ENCODE peak calls at places on chromosomes 11 and 22, in seven cellular contexts. Q is GM23338, H is HepG2, X is SK-N-SH, Z is K562, I is HCT116, B is Panc1. R is an unnamed sample.

GRCh38 chr11:83918471-83918870 is 632.3 kb upstream of the CCDC90B start:
- DNase-seq in Q (no peak), H (no peak), X (no peak), Z (no peak), I (no peak), B (no peak), R (no peak)

GRCh38 chr11:122642472-122642922 is 13.0 kb upstream of the UBASH3B start:
- DNase-seq in Q (no peak), H (peak), X (no peak), Z (no peak), I (peak), B (peak), R (no peak)

GRCh38 chr11:107856981-107857517 is 1.5 kb downstream of the SLC35F2 start:
- DNase-seq in Q (no peak), H (no peak), X (no peak), Z (peak), I (peak), B (peak), R (peak)

GRCh38 chr11:104254347-104254746 is 90.4 kb upstream of the PDGFD start:
- DNase-seq in Q (peak), H (peak), X (peak), Z (peak), I (peak), B (no peak), R (no peak)

GRCh38 chr11:74442601-74443000 is 24.7 kb downstream of the KCNE3 start:
- DNase-seq in Q (no peak), H (no peak), X (no peak), Z (no peak), I (no peak), B (no peak), R (no peak)

GRCh38 chr11:131404010-131404409 is 33.6 kb downstream of the NTM start:
- DNase-seq in Q (no peak), H (no peak), X (no peak), Z (no peak), I (no peak), B (no peak), R (no peak)

GRCh38 chr22:42758929-42759629 is 38.4 kb upstream of the A4GALT start:
- DNase-seq in Q (peak), H (no peak), X (no peak), Z (no peak), I (no peak), B (no peak), R (no peak)

GRCh38 chr11:102560555-102561011 is 30.0 kb upstream of the MMP7 start:
- DNase-seq in Q (no peak), H (no peak), X (no peak), Z (no peak), I (no peak), B (no peak), R (peak)

GRCh38 chr11:126359431-126360048 is 4.1 kb downstream of the ST3GAL4 start:
- DNase-seq in Q (no peak), H (no peak), X (peak), Z (no peak), I (no peak), B (no peak), R (no peak)

GRCh38 chr22:30195245-30196140 is 51.1 kb downstream of the LIF start:
- DNase-seq in Q (no peak), H (peak), X (no peak), Z (peak), I (no peak), B (no peak), R (no peak)

GRCh38 chr11:20089796-20090653 is 70.2 kb downstream of the DBX1 start:
- DNase-seq in Q (peak), H (peak), X (no peak), Z (peak), I (no peak), B (no peak), R (no peak)

GRCh38 chr11:127385071-127385470 is 384.5 kb upstream of the KIRREL3 start:
- DNase-seq in Q (no peak), H (no peak), X (peak), Z (no peak), I (no peak), B (no peak), R (no peak)

GRCh38 chr11:71305451-71306125 is 53.2 kb upstream of the SHANK2 start:
- DNase-seq in Q (no peak), H (no peak), X (no peak), Z (no peak), I (no peak), B (no peak), R (no peak)

GRCh38 chr22:24707477-24707816 is 67.1 kb downstream of the PIWIL3 start:
- DNase-seq in Q (peak), H (no peak), X (no peak), Z (peak), I (peak), B (no peak), R (peak)

GRCh38 chr11:1060885-1061616 is 13.6 kb upstream of the MUC2 start:
- DNase-seq in Q (no peak), H (no peak), X (no peak), Z (no peak), I (peak), B (peak), R (no peak)

GRCh38 chr11:64556044-64556720 is 34.8 kb upstream of the SLC22A12 start:
- DNase-seq in Q (no peak), H (no peak), X (no peak), Z (no peak), I (no peak), B (no peak), R (no peak)

GRCh38 chr22:18060646-18061620 is 16.9 kb upstream of the PEX26 start:
- DNase-seq in Q (no peak), H (peak), X (no peak), Z (no peak), I (no peak), B (no peak), R (no peak)

GRCh38 chr11:125167292-125167953 is 2.9 kb downstream of the PKNOX2 start:
- DNase-seq in Q (peak), H (no peak), X (no peak), Z (no peak), I (no peak), B (no peak), R (no peak)
- H3K4me3 ChIP-seq in Q (peak), H (no peak), X (no peak), Z (no peak), I (no peak), B (no peak), R (no peak)

GRCh38 chr22:20111045-20111688 is 4.7 kb upstream of the RANBP1 start:
- DNase-seq in Q (peak), H (peak), X (peak), Z (peak), I (peak), B (no peak), R (peak)
- TF ChIP-seq POLR2AphosphoS5 in Q (peak), H (peak), X (no peak), Z (no peak), I (no peak), B (no peak), R (peak)

GRCh38 chr11:69463892-69464620 is 17.4 kb upstream of the LINC01488 start:
- DNase-seq in Q (no peak), H (no peak), X (no peak), Z (no peak), I (no peak), B (no peak), R (no peak)
- TF ChIP-seq REST in Q (no peak), H (no peak), X (no peak), Z (no peak), I (no peak), B (no peak), R (no peak)

GRCh38 chr22:50620861-50621490 is 7.0 kb downstream of the ARSA start:
- DNase-seq in Q (no peak), H (peak), X (no peak), Z (no peak), I (no peak), B (no peak), R (peak)

GRCh38 chr22:50624347-50625130 is 3.4 kb downstream of the ARSA start:
- DNase-seq in Q (no peak), H (no peak), X (no peak), Z (no peak), I (no peak), B (no peak), R (no peak)

GRCh38 chr22:50622723-50623327 is 5.1 kb downstream of the ARSA start:
- DNase-seq in Q (no peak), H (peak), X (peak), Z (no peak), I (peak), B (no peak), R (no peak)

GRCh38 chr22:50621948-50622722 is 5.8 kb downstream of the ARSA start:
- DNase-seq in Q (no peak), H (no peak), X (peak), Z (no peak), I (no peak), B (no peak), R (peak)

GRCh38 chr22:50621491-50621880 is 6.5 kb downstream of the ARSA start:
- DNase-seq in Q (no peak), H (no peak), X (peak), Z (no peak), I (no peak), B (no peak), R (peak)
- H3K4me3 ChIP-seq in Q (no peak), H (peak), X (peak), Z (no peak), I (no peak), B (peak), R (no peak)

DNA sequence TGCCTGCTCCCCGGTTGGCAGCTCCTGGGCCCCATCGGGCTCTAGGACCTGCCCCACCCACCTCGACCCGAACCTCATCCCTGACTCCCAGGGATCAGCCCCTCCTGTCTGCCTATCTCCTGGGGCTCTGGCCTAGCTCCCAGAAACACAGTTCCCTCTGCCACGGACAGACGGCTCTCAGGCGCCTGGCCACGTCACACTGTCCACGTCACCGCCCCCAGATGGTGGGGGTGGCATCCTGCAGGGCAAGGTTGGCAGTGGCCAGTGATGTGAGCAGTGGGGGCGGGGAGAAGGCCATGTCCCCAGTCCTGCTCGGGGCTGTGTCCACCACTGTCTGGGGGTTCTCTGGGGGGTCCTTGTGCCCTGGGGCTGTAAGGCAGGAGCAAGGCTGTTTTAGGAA is 29.2 kb downstream of the SYT7 start:
- DNase-seq in Q (no peak), H (no peak), X (peak), Z (no peak), I (peak), B (no peak), R (no peak)
- TF ChIP-seq POLR2AphosphoS5 in Q (no peak), H (no peak), X (no peak), Z (no peak), I (no peak), B (no peak), R (no peak)

GRCh38 chr22:38467904-38468760 is at the start of gene KDELR3:
- DNase-seq in Q (peak), H (no peak), X (peak), Z (peak), I (peak), B (no peak), R (no peak)

GRCh38 chr22:38462960-38463784 is 4.7 kb upstream of the KDELR3 start:
- DNase-seq in Q (peak), H (peak), X (no peak), Z (peak), I (no peak), B (no peak), R (no peak)

GRCh38 chr22:38467438-38467903 is 425 bp upstream of the KDELR3 start:
- DNase-seq in Q (peak), H (no peak), X (no peak), Z (peak), I (no peak), B (no peak), R (no peak)

GRCh38 chr22:38464992-38465672 is 2.8 kb upstream of the KDELR3 start:
- DNase-seq in Q (no peak), H (no peak), X (no peak), Z (no peak), I (no peak), B (no peak), R (no peak)

GRCh38 chr22:38465673-38466490 is 2.0 kb upstream of the KDELR3 start:
- DNase-seq in Q (no peak), H (no peak), X (no peak), Z (no peak), I (no peak), B (no peak), R (no peak)
- TF ChIP-seq REST in Q (no peak), H (no peak), X (no peak), Z (no peak), I (no peak), B (no peak), R (no peak)

DNA sequence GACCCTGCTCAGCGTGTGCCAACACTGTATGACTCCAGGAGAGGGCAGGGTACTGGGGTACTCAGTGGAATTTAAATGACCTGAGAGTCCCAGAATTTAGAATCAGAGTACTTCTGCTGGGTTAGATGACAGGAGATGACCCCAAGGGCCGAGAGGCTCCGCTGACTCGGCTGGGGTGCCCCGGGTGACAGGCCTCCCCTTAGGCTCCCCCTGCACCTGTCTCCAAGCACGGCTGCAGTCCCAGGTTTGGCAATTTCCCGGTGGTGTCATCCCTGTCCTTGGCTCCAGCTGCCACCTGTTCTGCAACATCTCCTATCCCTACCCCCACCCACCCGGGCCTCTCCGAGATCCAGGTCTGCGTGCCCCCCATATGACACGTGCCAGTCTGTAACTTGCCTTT is 1.3 kb downstream of the ACTN3 start:
- DNase-seq in Q (no peak), H (no peak), X (no peak), Z (no peak), I (no peak), B (no peak), R (no peak)
- H3K4me3 ChIP-seq in Q (peak), H (no peak), X (no peak), Z (no peak), I (no peak), B (no peak), R (no peak)

R was measured in HL-60.